ENCODE peak calls at places on chromosome 5, in six cellular contexts. T, E, W, Y, J and P are unnamed samples.

GRCh38 chr5:141883184-141883947 is 5.2 kb upstream of the PCDH1 start:
- DNase-seq in T (no peak), E (peak; percentile 31), W (peak; percentile 70), Y (no peak), J (no peak), P (peak; percentile 88)

GRCh38 chr5:35035271-35035670 is 12.5 kb downstream of the AGXT2 start:
- DNase-seq in T (no peak), E (no peak), W (no peak), Y (no peak), J (no peak), P (no peak)

GRCh38 chr5:24633705-24634325 is 11.0 kb downstream of the CDH10 start:
- DNase-seq in T (no peak), E (peak; percentile 20), W (peak; percentile 75), Y (no peak), J (peak; percentile 64), P (no peak)

GRCh38 chr5:139762624-139763170 is 32.9 kb upstream of the PSD2 start:
- DNase-seq in T (no peak), E (no peak), W (peak; percentile 58), Y (no peak), J (no peak), P (peak; percentile 43)

GRCh38 chr5:56319281-56320242 is 86.4 kb upstream of the ANKRD55 start:
- DNase-seq in T (no peak), E (no peak), W (no peak), Y (peak; percentile 9), J (no peak), P (peak; percentile 63)

GRCh38 chr5:151005975-151006576 is 14.3 kb upstream of the GPX3 start:
- DNase-seq in T (no peak), E (peak; percentile 36), W (peak; percentile 48), Y (peak; percentile 74), J (no peak), P (peak; percentile 76)

GRCh38 chr5:146828385-146828784 is 50.2 kb downstream of the PPP2R2B start:
- DNase-seq in T (no peak), E (no peak), W (peak; percentile 30), Y (no peak), J (no peak), P (no peak)

GRCh38 chr5:96745844-96746531 is 61.8 kb downstream of the ERAP1 start:
- DNase-seq in T (no peak), E (peak; percentile 29), W (peak; percentile 23), Y (no peak), J (no peak), P (no peak)

GRCh38 chr5:123543438-123543837 is 31.5 kb downstream of the CSNK1G3 start:
- DNase-seq in T (no peak), E (no peak), W (no peak), Y (no peak), J (no peak), P (no peak)

GRCh38 chr5:139105621-139106071 is 92.5 kb downstream of the SIL1 start:
- DNase-seq in T (no peak), E (no peak), W (no peak), Y (no peak), J (no peak), P (peak; percentile 67)

GRCh38 chr5:85967681-85968080 is 650.1 kb upstream of the COX7C start:
- DNase-seq in T (no peak), E (no peak), W (no peak), Y (no peak), J (no peak), P (no peak)

GRCh38 chr5:149563461-149563860 is 12.2 kb upstream of the CSNK1A1 start:
- DNase-seq in T (no peak), E (no peak), W (no peak), Y (no peak), J (peak; percentile 50), P (peak; percentile 73)

GRCh38 chr5:151150484-151151262 is 6.9 kb downstream of the ANXA6 start:
- DNase-seq in T (peak; percentile 69), E (peak; percentile 38), W (peak; percentile 83), Y (peak; percentile 61), J (peak; percentile 80), P (peak; percentile 82)

GRCh38 chr5:14036947-14037346 is 92.5 kb upstream of the DNAH5 start:
- DNase-seq in T (no peak), E (peak; percentile 34), W (no peak), Y (no peak), J (no peak), P (no peak)

GRCh38 chr5:156846914-156847313 is 3.2 kb upstream of the PPP1R2B start:
- DNase-seq in T (no peak), E (no peak), W (no peak), Y (no peak), J (no peak), P (no peak)

GRCh38 chr5:36369092-36369737 is 67.5 kb upstream of the RANBP3L start:
- DNase-seq in T (no peak), E (no peak), W (no peak), Y (no peak), J (no peak), P (no peak)

GRCh38 chr5:149227168-149227826 is 44.4 kb upstream of the AFAP1L1 start:
- DNase-seq in T (no peak), E (peak; percentile 61), W (peak; percentile 21), Y (no peak), J (no peak), P (peak; percentile 76)

GRCh38 chr5:54743997-54744788 is 226.6 kb downstream of the SNX18 start:
- DNase-seq in T (peak; percentile 29), E (peak; percentile 73), W (peak; percentile 76), Y (peak; percentile 46), J (peak; percentile 99), P (peak; percentile 80)

GRCh38 chr5:157109744-157110143 is 900 bp upstream of the HAVCR2 start:
- DNase-seq in T (no peak), E (no peak), W (no peak), Y (no peak), J (peak; percentile 65), P (no peak)

DNA sequence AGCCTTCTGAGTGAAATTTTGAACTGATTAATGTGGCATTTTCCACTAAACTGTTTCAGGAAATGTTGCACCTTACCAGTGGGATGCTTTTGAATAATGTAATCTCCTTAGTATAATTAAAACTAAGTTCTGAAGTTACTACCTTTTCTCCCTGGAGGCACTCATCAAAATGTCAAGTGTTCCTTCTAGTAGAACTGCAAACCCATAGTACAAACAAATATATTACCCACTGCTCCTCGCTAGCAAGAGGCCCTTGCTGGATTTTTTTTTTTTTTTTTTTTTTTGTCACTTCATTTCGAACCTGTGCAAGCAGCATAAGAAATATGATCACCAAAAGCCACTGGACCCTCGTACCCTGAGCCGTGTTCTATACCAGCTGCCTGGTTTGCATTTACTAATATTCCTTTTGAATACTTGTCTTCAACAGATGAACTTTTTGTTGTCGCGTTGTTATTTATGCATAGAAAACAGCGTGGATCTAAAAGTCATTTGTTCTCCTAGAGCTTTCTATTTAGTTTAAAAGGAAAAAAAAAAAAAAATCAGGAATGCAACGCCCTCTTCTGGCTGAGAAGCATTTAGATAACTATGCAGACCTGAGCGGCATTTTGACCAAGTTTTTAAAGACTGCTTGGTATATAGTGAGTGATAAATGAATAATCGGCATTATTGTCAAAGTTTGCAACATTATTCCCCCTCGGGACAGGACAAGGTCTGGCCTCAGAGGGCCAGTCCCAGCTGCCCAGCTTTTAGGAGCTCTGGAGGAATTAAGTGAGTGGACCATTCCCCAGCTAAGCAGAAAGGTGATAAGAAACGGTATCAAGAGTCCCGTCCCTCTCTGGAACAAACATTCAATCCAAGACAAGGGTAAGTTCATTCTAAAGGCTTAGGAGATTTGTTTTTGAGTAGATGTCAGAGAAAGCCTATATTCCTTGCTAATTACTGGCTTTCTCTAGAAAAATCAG is 162.5 kb upstream of the KIF2A start:
- DNase-seq in T (no peak), E (peak; percentile 33), W (peak; percentile 59), Y (no peak), J (peak; percentile 20), P (no peak)
- TF ChIP-seq CTCF in T (no peak), E (peak; percentile 41), W (peak; percentile 81), Y (peak; percentile 37), J (peak; percentile 65), P (peak; percentile 64)

GRCh38 chr5:135222771-135223170 is 176.3 kb downstream of the MACROH2A1 start:
- DNase-seq in T (no peak), E (no peak), W (no peak), Y (no peak), J (no peak), P (peak; percentile 43)

GRCh38 chr5:135222171-135222681 is 176.8 kb downstream of the MACROH2A1 start:
- DNase-seq in T (no peak), E (no peak), W (no peak), Y (peak; percentile 4), J (no peak), P (peak; percentile 36)

GRCh38 chr5:135220394-135221186 is 178.4 kb downstream of the MACROH2A1 start:
- DNase-seq in T (no peak), E (no peak), W (no peak), Y (no peak), J (no peak), P (peak; percentile 48)

GRCh38 chr5:135221187-135221473 is 177.9 kb downstream of the MACROH2A1 start:
- DNase-seq in T (no peak), E (no peak), W (no peak), Y (no peak), J (no peak), P (peak; percentile 68)

GRCh38 chr5:135221696-135222095 is 177.3 kb downstream of the MACROH2A1 start:
- DNase-seq in T (no peak), E (no peak), W (no peak), Y (no peak), J (no peak), P (peak; percentile 68)
- H3K27me3 ChIP-seq in T (no peaks in the 10 kb centered on the region), E (peaks cover 2% of the 10 kb centered on the region), W (no peaks in the 10 kb centered on the region), Y (no peaks in the 10 kb centered on the region), J (no peaks in the 10 kb centered on the region), P (no peaks in the 10 kb centered on the region)

GRCh38 chr5:32654427-32654826 is 56.7 kb upstream of the NPR3 start:
- DNase-seq in T (no peak), E (no peak), W (no peak), Y (no peak), J (no peak), P (no peak)
- H3K9me3 ChIP-seq in T (peaks cover 9% of the 10 kb centered on the region), E (no peaks in the 10 kb centered on the region), W (no peaks in the 10 kb centered on the region), Y (no peaks in the 10 kb centered on the region), J (no peaks in the 10 kb centered on the region), P (peaks cover 6% of the 10 kb centered on the region)

GRCh38 chr5:821504-821903 is 29.3 kb downstream of the ZDHHC11 start:
- DNase-seq in T (no peak), E (no peak), W (no peak), Y (no peak), J (no peak), P (no peak)

GRCh38 chr5:815449-815848 is 30.9 kb upstream of the ZDHHC11B start:
- DNase-seq in T (no peak), E (no peak), W (no peak), Y (no peak), J (no peak), P (no peak)

GRCh38 chr5:819078-819477 is 31.7 kb downstream of the ZDHHC11 start:
- DNase-seq in T (no peak), E (no peak), W (no peak), Y (no peak), J (no peak), P (no peak)

GRCh38 chr5:816176-816575 is 31.6 kb upstream of the ZDHHC11B start:
- DNase-seq in T (no peak), E (no peak), W (no peak), Y (no peak), J (no peak), P (no peak)

DNA sequence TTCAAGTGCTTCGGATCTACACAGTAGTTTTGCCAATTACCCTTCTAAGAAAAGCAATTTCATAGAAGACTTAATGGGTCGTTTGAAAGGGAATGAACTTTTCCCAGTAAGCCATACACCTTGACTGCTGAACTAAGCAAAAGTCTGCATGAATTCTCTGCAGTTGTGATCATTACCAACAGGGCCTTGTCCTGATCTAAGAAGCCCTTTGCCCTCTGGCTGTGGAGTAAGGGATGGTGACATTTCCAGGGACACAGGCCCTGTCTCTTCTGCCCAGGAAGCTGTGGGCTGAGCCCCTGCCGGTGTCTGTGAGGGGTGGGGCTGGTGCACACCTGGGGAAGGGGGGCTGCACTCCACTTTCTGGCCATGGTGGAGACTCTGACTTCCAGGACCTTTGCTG is 30.5 kb downstream of the ZDHHC11 start:
- DNase-seq in T (no peak), E (no peak), W (no peak), Y (no peak), J (no peak), P (no peak)
- TF ChIP-seq CTCF in T (no peak), E (no peak), W (no peak), Y (no peak), J (no peak), P (no peak)